ENCODE peak calls at places on chromosomes 7 and 10, in five cellular contexts. O is CD8-positive, alpha-beta T cell; J is neural progenitor cell; B is CD4-positive, alpha-beta T cell; V is choroid plexus epithelial cell. P is an unnamed sample.

GRCh38 chr10:82411416-82411815 is 536.4 kb downstream of the NRG3 start:
- DNase-seq in V (peak; percentile 0), J (no peak), B (no peak), O (no peak), P (no peak)

GRCh38 chr7:28018851-28019465 is 161.6 kb downstream of the JAZF1 start:
- DNase-seq in J (peak; percentile 25), B (no peak), V (no peak), O (no peak), P (no peak)

GRCh38 chr7:106840342-106840741 is 24.7 kb upstream of the PIK3CG start:
- DNase-seq in J (peak; percentile 6), O (no peak), V (peak; percentile 88), B (no peak), P (no peak)

GRCh38 chr7:82194011-82194410 is 249.6 kb downstream of the CACNA2D1 start:
- DNase-seq in J (no peak), O (no peak), B (no peak), V (peak; percentile 52), P (no peak)

GRCh38 chr7:51288896-51289607 is 27.6 kb downstream of the COBL start:
- DNase-seq in J (no peak), O (no peak), V (no peak), B (no peak), P (no peak)

GRCh38 chr10:84665883-84666463 is 337.6 kb downstream of the CCSER2 start:
- DNase-seq in O (no peak), V (no peak), J (peak; percentile 57), B (no peak), P (no peak)

GRCh38 chr10:23421397-23421796 is 17.5 kb upstream of the OTUD1 start:
- DNase-seq in J (no peak), O (no peak), V (no peak), B (no peak), P (no peak)

GRCh38 chr10:109374215-109374614 is 549.1 kb downstream of the XPNPEP1 start:
- DNase-seq in V (peak; percentile 14), B (no peak), O (no peak), J (no peak), P (no peak)

GRCh38 chr7:130338233-130338632 is 6.4 kb upstream of the CPA5 start:
- DNase-seq in O (no peak), J (no peak), V (no peak), B (no peak), P (no peak)

GRCh38 chr7:132255084-132255483 is 321.2 kb downstream of the PLXNA4 start:
- DNase-seq in J (no peak), V (no peak), O (no peak), B (no peak), P (no peak)

GRCh38 chr10:6203331-6204062 is 765 bp downstream of the PFKFB3 start:
- DNase-seq in J (peak; percentile 95), V (peak; percentile 67), B (peak; percentile 37), O (peak; percentile 56), P (peak; percentile 76)

GRCh38 chr10:132162021-132162531 is 24.7 kb upstream of the DPYSL4 start:
- DNase-seq in B (no peak), V (no peak), O (no peak), J (no peak), P (no peak)

GRCh38 chr10:30742471-30742870 is 112.9 kb upstream of the LYZL2 start:
- DNase-seq in O (no peak), B (no peak), V (no peak), J (no peak), P (no peak)

GRCh38 chr7:91656486-91657237 is 223.8 kb downstream of the MTERF1 start:
- DNase-seq in B (no peak), O (no peak), V (no peak), J (no peak), P (no peak)

GRCh38 chr10:17229717-17229966 is 1.6 kb downstream of the VIM start:
- DNase-seq in O (no peak), B (no peak), J (peak; percentile 73), V (no peak), P (no peak)

GRCh38 chr10:27252267-27253000 is 11.8 kb upstream of the ACBD5 start:
- DNase-seq in O (peak; percentile 81), J (peak; percentile 57), V (peak; percentile 72), B (peak; percentile 72), P (peak; percentile 86)

GRCh38 chr10:111126073-111126472 is 49.2 kb downstream of the ADRA2A start:
- DNase-seq in J (no peak), V (no peak), O (no peak), B (no peak), P (no peak)

GRCh38 chr7:130553398-130554029 is 61.6 kb downstream of the MEST start:
- DNase-seq in B (no peak), O (no peak), V (no peak), J (no peak), P (no peak)

GRCh38 chr7:127954371-127954770 is 76.9 kb downstream of the LRRC4 start:
- DNase-seq in O (no peak), J (no peak), B (no peak), V (no peak), P (no peak)

GRCh38 chr10:101161494-101162299 is 30.6 kb downstream of the TLX1 start:
- DNase-seq in O (peak; percentile 62), J (peak; percentile 91), B (peak; percentile 61), V (peak; percentile 85), P (peak; percentile 47)

GRCh38 chr10:117074621-117075020 is 63.4 kb downstream of the VAX1 start:
- DNase-seq in O (no peak), B (no peak), J (peak; percentile 33), V (no peak), P (no peak)

GRCh38 chr10:121137533-121137932 is 286.4 kb downstream of the WDR11 start:
- DNase-seq in J (no peak), O (no peak), V (no peak), B (no peak), P (no peak)

GRCh38 chr7:152136623-152137022 is 111.1 kb downstream of the GALNT11 start:
- DNase-seq in J (peak; percentile 15), B (no peak), V (peak; percentile 81), O (no peak), P (no peak)

GRCh38 chr10:133326745-133327650 is 9.7 kb downstream of the CALY start:
- DNase-seq in O (no peak), J (no peak), B (no peak), V (peak; percentile 42), P (no peak)

GRCh38 chr10:51397695-51398094 is 301.7 kb downstream of the CSTF2T start:
- DNase-seq in J (no peak), V (peak; percentile 56), B (no peak), O (no peak), P (no peak)
- TF ChIP-seq CTCF in J (no peak), V (no peak), B (no peak), O (no peak), P (no peak)

GRCh38 chr10:44457259-44457658 is 72.4 kb upstream of the CXCL12 start:
- DNase-seq in O (no peak), B (no peak), V (no peak), J (no peak), P (no peak)
- TF ChIP-seq CTCF in O (no peak), B (no peak), V (peak; percentile 36), J (peak; percentile 29), P (no peak)

GRCh38 chr7:727806-728460 is 852 bp upstream of the PRKAR1B start:
- DNase-seq in J (peak; percentile 30), V (peak; percentile 16), O (no peak), B (no peak), P (no peak)
- TF ChIP-seq CTCF in J (no peak), V (no peak), O (no peak), B (no peak), P (no peak)

GRCh38 chr7:143914938-143915337 is 13.0 kb upstream of the TCAF1 start:
- DNase-seq in B (no peak), O (no peak), V (no peak), J (no peak), P (no peak)
- TF ChIP-seq CTCF in B (no peak), O (no peak), V (peak; percentile 35), J (peak; percentile 24), P (no peak)

GRCh38 chr10:91908358-91909177 is 718 bp downstream of the FGFBP3 start:
- DNase-seq in J (peak; percentile 94), O (peak; percentile 57), B (peak; percentile 58), V (peak; percentile 53), P (peak; percentile 74)
- TF ChIP-seq CTCF in J (peak; percentile 58), O (peak; percentile 52), B (peak; percentile 55), V (peak; percentile 31), P (no peak)

P was measured in activated B cell treated with CpG ODN at 0.5 μM for 24 hours.